ENCODE peak calls at places on chromosomes 5 and 9, in four cellular contexts. One of them, this sample, is unnamed.
A peak's percentile ranks its signal among the peaks of the same experiment; 100 is the strongest.

GRCh38 chr5:16489322-16489791 is 23.8 kb upstream of the ZNF622 start:
- DNase-seq in stomach: no peak
- DNase-seq in suprapubic skin: no peak
- DNase-seq in A549: peak; percentile 47
- DNase-seq in this sample: no peak

GRCh38 chr9:124291801-124292396 is 34.1 kb downstream of the NEK6 start:
- DNase-seq in stomach: no peak
- DNase-seq in suprapubic skin: no peak
- DNase-seq in A549: no peak
- DNase-seq in this sample: peak; percentile 51

GRCh38 chr9:132795511-132796303 is 82.4 kb downstream of the AK8 start:
- DNase-seq in stomach: no peak
- DNase-seq in suprapubic skin: no peak
- DNase-seq in A549: no peak
- DNase-seq in this sample: no peak

GRCh38 chr5:175534070-175534932 is 55.9 kb downstream of the SFXN1 start:
- DNase-seq in stomach: peak; percentile 89
- DNase-seq in suprapubic skin: peak; percentile 85
- DNase-seq in A549: peak; percentile 83
- DNase-seq in this sample: peak; percentile 77

GRCh38 chr5:132262882-132263547 is 5.5 kb downstream of the PDLIM4 start:
- DNase-seq in stomach: no peak
- DNase-seq in suprapubic skin: no peak
- DNase-seq in A549: no peak
- DNase-seq in this sample: peak; percentile 2

GRCh38 chr5:87151547-87151946 is 116.1 kb upstream of the RASA1 start:
- DNase-seq in stomach: no peak
- DNase-seq in suprapubic skin: no peak
- DNase-seq in A549: peak; percentile 29
- DNase-seq in this sample: no peak

GRCh38 chr9:35696520-35697215 is 6.9 kb upstream of the TPM2 start:
- DNase-seq in stomach: peak; percentile 83
- DNase-seq in suprapubic skin: no peak
- DNase-seq in A549: peak; percentile 66
- DNase-seq in this sample: peak; percentile 77

GRCh38 chr5:72126796-72127195 is 19.5 kb downstream of the MAP1B start:
- DNase-seq in stomach: no peak
- DNase-seq in suprapubic skin: no peak
- DNase-seq in A549: no peak
- DNase-seq in this sample: no peak

GRCh38 chr5:176738851-176739250 is 71.5 kb upstream of the UNC5A start:
- DNase-seq in stomach: no peak
- DNase-seq in suprapubic skin: peak; percentile 69
- DNase-seq in A549: no peak
- DNase-seq in this sample: no peak

GRCh38 chr5:163172540-163173337 is 264.7 kb upstream of the CCNG1 start:
- DNase-seq in stomach: no peak
- DNase-seq in suprapubic skin: no peak
- DNase-seq in A549: no peak
- DNase-seq in this sample: no peak

GRCh38 chr5:78112931-78113330 is 181.6 kb downstream of the AP3B1 start:
- DNase-seq in stomach: no peak
- DNase-seq in suprapubic skin: no peak
- DNase-seq in A549: no peak
- DNase-seq in this sample: no peak

GRCh38 chr5:77321793-77322394 is 111.4 kb downstream of the PDE8B start:
- DNase-seq in stomach: no peak
- DNase-seq in suprapubic skin: no peak
- DNase-seq in A549: no peak
- DNase-seq in this sample: no peak

GRCh38 chr9:4581031-4581760 is 80.9 kb upstream of the PLPP6 start:
- DNase-seq in stomach: no peak
- DNase-seq in suprapubic skin: no peak
- DNase-seq in A549: no peak
- DNase-seq in this sample: no peak

GRCh38 chr5:38925154-38925925 is 79.5 kb downstream of the OSMR start:
- DNase-seq in stomach: no peak
- DNase-seq in suprapubic skin: no peak
- DNase-seq in A549: no peak
- DNase-seq in this sample: no peak

GRCh38 chr5:116273458-116274242 is 188.8 kb downstream of the COMMD10 start:
- DNase-seq in stomach: no peak
- DNase-seq in suprapubic skin: no peak
- DNase-seq in A549: no peak
- DNase-seq in this sample: no peak

GRCh38 chr5:170625221-170626165 is 121.7 kb downstream of the KCNIP1 start:
- DNase-seq in stomach: no peak
- DNase-seq in suprapubic skin: no peak
- DNase-seq in A549: no peak
- DNase-seq in this sample: no peak

GRCh38 chr9:130940693-130941576 is 1.9 kb upstream of the FIBCD1 start:
- DNase-seq in stomach: peak; percentile 89
- DNase-seq in suprapubic skin: no peak
- DNase-seq in A549: peak; percentile 74
- DNase-seq in this sample: peak; percentile 93

GRCh38 chr9:17486401-17486800 is 92.5 kb upstream of the SH3GL2 start:
- DNase-seq in stomach: no peak
- DNase-seq in suprapubic skin: no peak
- DNase-seq in A549: no peak
- DNase-seq in this sample: no peak

GRCh38 chr9:17490110-17490509 is 88.8 kb upstream of the SH3GL2 start:
- DNase-seq in stomach: no peak
- DNase-seq in suprapubic skin: no peak
- DNase-seq in A549: no peak
- DNase-seq in this sample: no peak

DNA sequence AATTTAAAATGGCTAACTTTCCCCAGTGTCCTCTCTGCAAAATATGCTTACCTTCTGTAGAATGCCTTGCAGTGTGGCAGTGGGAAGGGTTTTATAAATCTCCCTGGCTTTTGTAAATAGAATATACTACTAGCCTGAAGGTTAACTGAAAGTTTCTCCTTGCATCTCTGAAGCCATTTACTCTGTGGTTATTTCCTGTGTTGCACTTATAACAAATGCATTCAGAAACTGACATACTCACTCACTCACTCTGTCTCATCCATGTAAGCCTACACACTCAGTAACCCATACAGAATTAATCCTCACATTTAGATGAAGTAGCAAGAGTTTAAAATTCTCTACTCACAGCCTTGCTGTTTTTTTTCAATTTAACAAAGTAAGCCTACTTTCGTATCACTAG is 87.1 kb upstream of the SH3GL2 start:
- DNase-seq in stomach: no peak
- DNase-seq in suprapubic skin: no peak
- DNase-seq in A549: no peak
- DNase-seq in this sample: no peak
- TF ChIP-seq CTCF in stomach: no peak
- TF ChIP-seq CTCF in suprapubic skin: no peak
- TF ChIP-seq CTCF in A549: no peak
- TF ChIP-seq CTCF in this sample: no peak

DNA sequence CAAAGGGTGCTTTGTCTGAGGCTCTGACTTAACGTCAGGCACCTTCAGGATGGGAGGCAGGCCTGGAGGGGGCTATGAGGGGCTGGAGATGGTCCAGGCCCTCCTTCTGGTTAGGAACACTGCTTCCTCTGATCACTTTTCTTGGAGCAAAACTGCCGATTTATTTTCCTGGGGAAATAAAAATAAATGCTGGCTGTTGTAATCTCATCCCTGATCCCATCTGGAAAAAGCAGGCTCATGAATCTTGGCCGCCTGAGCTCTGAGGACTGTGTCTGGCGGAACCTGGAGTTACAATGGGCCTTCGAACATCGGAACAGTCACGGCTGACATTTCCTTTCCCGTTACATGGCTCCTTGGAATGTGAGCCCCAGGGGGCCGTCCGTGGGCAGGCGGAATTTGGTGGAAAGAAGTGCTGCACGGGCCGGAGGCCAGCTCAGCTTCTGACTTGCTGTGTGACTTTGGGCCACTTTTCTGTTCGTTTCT is 157.8 kb downstream of the RGS3 start:
- DNase-seq in stomach: no peak
- DNase-seq in suprapubic skin: peak; percentile 88
- DNase-seq in A549: no peak
- DNase-seq in this sample: peak; percentile 25
- TF ChIP-seq EP300 in stomach: peak; percentile 29
- TF ChIP-seq EP300 in suprapubic skin: no peak
- TF ChIP-seq EP300 in A549: no peak
- TF ChIP-seq EP300 in this sample: no peak

GRCh38 chr9:2179557-2179956 is 164.4 kb downstream of the SMARCA2 start:
- DNase-seq in stomach: no peak
- DNase-seq in suprapubic skin: no peak
- DNase-seq in A549: no peak
- DNase-seq in this sample: no peak
- TF ChIP-seq CTCF in stomach: no peak
- TF ChIP-seq CTCF in suprapubic skin: no peak
- TF ChIP-seq CTCF in A549: no peak
- TF ChIP-seq CTCF in this sample: no peak

GRCh38 chr5:35038891-35039290 is 8.9 kb downstream of the AGXT2 start:
- DNase-seq in stomach: no peak
- DNase-seq in suprapubic skin: no peak
- DNase-seq in A549: no peak
- DNase-seq in this sample: no peak

GRCh38 chr5:35036536-35036935 is 11.2 kb downstream of the AGXT2 start:
- DNase-seq in stomach: no peak
- DNase-seq in suprapubic skin: no peak
- DNase-seq in A549: no peak
- DNase-seq in this sample: no peak

GRCh38 chr5:35031276-35031675 is 16.5 kb downstream of the AGXT2 start:
- DNase-seq in stomach: no peak
- DNase-seq in suprapubic skin: no peak
- DNase-seq in A549: no peak
- DNase-seq in this sample: no peak

GRCh38 chr5:35030426-35030825 is 17.3 kb downstream of the AGXT2 start:
- DNase-seq in stomach: no peak
- DNase-seq in suprapubic skin: no peak
- DNase-seq in A549: peak; percentile 7
- DNase-seq in this sample: no peak

DNA sequence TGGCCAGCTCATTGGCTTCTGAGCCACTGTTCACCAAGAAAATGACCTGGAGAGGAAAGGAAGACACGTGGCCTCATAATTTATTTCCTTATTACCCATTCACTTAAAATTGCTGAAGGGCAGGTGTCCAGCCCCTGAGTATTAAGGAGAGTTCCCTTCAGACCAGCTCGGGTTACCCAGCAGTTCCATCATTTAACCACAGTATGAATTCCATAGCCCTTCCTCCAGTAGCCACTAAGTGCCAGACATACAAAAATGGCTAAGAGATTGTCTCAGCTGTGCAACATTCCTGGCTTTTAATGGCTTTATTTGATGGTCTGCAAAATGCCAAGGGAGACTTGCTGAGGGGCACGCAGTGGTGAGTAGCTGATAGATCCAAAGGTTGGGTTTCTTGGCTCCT is 12.5 kb downstream of the AGXT2 start:
- DNase-seq in stomach: no peak
- DNase-seq in suprapubic skin: no peak
- DNase-seq in A549: no peak
- DNase-seq in this sample: no peak
- TF ChIP-seq EP300 in stomach: no peak
- TF ChIP-seq EP300 in suprapubic skin: no peak
- TF ChIP-seq EP300 in A549: no peak
- TF ChIP-seq EP300 in this sample: no peak